ENCODE peak calls at places on chromosome X, in four cellular contexts. L, N, V and R are unnamed samples.

GRCh38 chrX:16826207-16826606 is 39.9 kb downstream of the TXLNG start:
- DNase-seq in N (no peak), L (peak; percentile 36), V (no peak), R (no peak)

GRCh38 chrX:370963-371745 is 15.6 kb downstream of the PPP2R3B start:
- DNase-seq in V (no peak), L (no peak), N (no peak), R (no peak)

GRCh38 chrX:53882331-53882730 is 161.9 kb downstream of the PHF8 start:
- DNase-seq in L (no peak), N (no peak), V (no peak), R (no peak)

GRCh38 chrX:103919336-103919682 is 43.1 kb upstream of the TMSB15B start:
- DNase-seq in L (no peak), N (no peak), V (no peak), R (no peak)

GRCh38 chrX:138745215-138745614 is 33.7 kb upstream of the FGF13 start:
- DNase-seq in N (peak; percentile 78), L (peak; percentile 69), V (peak; percentile 19), R (no peak)

GRCh38 chrX:147675819-147676218 is 235.9 kb upstream of the FMR1 start:
- DNase-seq in N (peak; percentile 76), V (no peak), L (no peak), R (no peak)

GRCh38 chrX:118534716-118535493 is 39.3 kb downstream of the DOCK11 start:
- DNase-seq in N (peak; percentile 31), L (peak; percentile 37), V (no peak), R (no peak)

GRCh38 chrX:75106772-75107171 is 49.3 kb downstream of the ABCB7 start:
- DNase-seq in L (no peak), N (no peak), V (no peak), R (no peak)

GRCh38 chrX:46571423-46572294 is 1.9 kb upstream of the CHST7 start:
- DNase-seq in N (no peak), L (no peak), V (no peak), R (no peak)

GRCh38 chrX:3678287-3678686 is 35.2 kb downstream of the PRKX start:
- DNase-seq in N (no peak), V (no peak), L (no peak), R (no peak)

GRCh38 chrX:131830400-131831184 is 192.5 kb upstream of the STK26 start:
- DNase-seq in N (peak; percentile 89), L (peak; percentile 88), V (peak; percentile 86), R (no peak)

DNA sequence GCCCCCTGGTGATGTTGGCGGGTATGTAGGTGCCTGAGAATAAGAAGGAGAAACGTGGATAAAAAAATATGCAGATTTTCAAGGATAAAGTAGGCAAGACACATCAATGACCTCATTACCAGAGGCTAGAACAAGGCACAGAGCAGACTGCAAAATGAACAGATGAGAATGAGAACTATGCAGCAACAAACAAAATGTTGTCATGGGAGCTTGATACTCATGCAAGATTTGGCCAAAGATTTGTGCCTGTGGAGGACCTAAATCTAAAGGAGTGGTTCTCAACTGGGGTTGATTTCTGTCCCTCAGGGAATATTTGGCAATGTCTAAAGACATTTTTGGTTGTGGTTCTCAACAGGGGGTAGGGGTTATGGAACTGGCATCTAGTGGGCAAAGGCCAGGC is 177.3 kb downstream of the FRMPD4 start:
- DNase-seq in N (no peak), L (no peak), V (no peak), R (no peak)
- H3K4me1 ChIP-seq in N (peaks cover 18% of the 10 kb centered on the region), L (no peaks in the 10 kb centered on the region), V (no peaks in the 10 kb centered on the region), R (no peaks in the 10 kb centered on the region)

GRCh38 chrX:10017866-10018265 is 50.7 kb downstream of the CLDN34 start:
- DNase-seq in V (no peak), L (no peak), N (peak; percentile 40), R (no peak)
- H3K4me1 ChIP-seq in V (no peaks in the 10 kb centered on the region), L (peaks cover 10% of the 10 kb centered on the region), N (peaks cover 13% of the 10 kb centered on the region), R (peaks cover 10% of the 10 kb centered on the region)

GRCh38 chrX:136055651-136056221 is 70.5 kb downstream of the SLC9A6 start:
- DNase-seq in N (no peak), V (peak; percentile 56), L (no peak), R (no peak)

GRCh38 chrX:136061302-136061701 is 76.1 kb downstream of the SLC9A6 start:
- DNase-seq in L (no peak), N (no peak), V (no peak), R (no peak)

GRCh38 chrX:136063340-136064079 is 78.3 kb downstream of the SLC9A6 start:
- DNase-seq in L (no peak), N (no peak), V (no peak), R (no peak)

GRCh38 chrX:136059350-136059749 is 74.1 kb downstream of the SLC9A6 start:
- DNase-seq in N (no peak), V (no peak), L (no peak), R (no peak)

GRCh38 chrX:136057567-136057966 is 72.3 kb downstream of the SLC9A6 start:
- DNase-seq in N (no peak), V (no peak), L (no peak), R (no peak)
- H3K4me1 ChIP-seq in N (no peaks in the 10 kb centered on the region), V (no peaks in the 10 kb centered on the region), L (peaks cover 5% of the 10 kb centered on the region), R (no peaks in the 10 kb centered on the region)

GRCh38 chrX:10072786-10073568 is 83.8 kb upstream of the CLCN4 start:
- DNase-seq in V (no peak), L (no peak), N (no peak), R (no peak)
- H3K4me1 ChIP-seq in V (no peaks in the 10 kb centered on the region), L (no peaks in the 10 kb centered on the region), N (no peaks in the 10 kb centered on the region), R (peaks cover 4% of the 10 kb centered on the region)

GRCh38 chrX:39745782-39746181 is 352.0 kb downstream of the BCOR start:
- DNase-seq in L (no peak), N (no peak), V (no peak), R (no peak)
- H3K4me1 ChIP-seq in L (no peaks in the 10 kb centered on the region), N (no peaks in the 10 kb centered on the region), V (no peaks in the 10 kb centered on the region), R (no peaks in the 10 kb centered on the region)

DNA sequence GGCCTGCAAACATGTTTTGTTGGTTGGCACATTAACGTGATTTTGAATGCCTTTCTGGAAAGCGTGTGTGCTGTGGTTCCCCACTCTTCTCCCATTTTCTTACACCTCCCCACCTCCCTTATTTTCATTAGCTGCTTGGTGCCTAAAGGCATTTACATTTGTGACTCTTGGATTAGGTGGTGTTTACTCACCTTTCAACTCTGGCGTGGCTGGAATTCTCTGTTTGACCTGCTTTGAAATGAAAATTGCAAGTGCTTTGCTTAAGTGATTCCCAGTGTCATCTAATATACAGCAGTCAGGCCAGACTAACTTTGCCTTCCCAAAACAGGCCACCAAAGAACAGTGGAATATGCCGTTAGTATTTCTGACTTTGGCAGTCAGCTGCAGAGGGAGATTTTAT is 80.5 kb downstream of the NHSL2 start:
- DNase-seq in N (peak; percentile 6), L (no peak), V (no peak), R (no peak)
- H3K4me1 ChIP-seq in N (peaks cover 14% of the 10 kb centered on the region), L (peaks cover 1% of the 10 kb centered on the region), V (no peaks in the 10 kb centered on the region), R (no peaks in the 10 kb centered on the region)